ENCODE peak calls at places on chromosomes 3 and 15, in nine cellular contexts. One of them, this sample, is unnamed.

GRCh38 chr15:36053746-36054145 is 507.8 kb upstream of the DPH6 start:
- DNase-seq in endodermal cell: no peak
- DNase-seq in RKO: no peak
- DNase-seq in NCI-H1930: no peak
- DNase-seq in SHP77: no peak
- DNase-seq in foreskin fibroblast: peak
- DNase-seq in effector CD4-positive, alpha-beta T cell: no peak
- DNase-seq in stromal cell of bone marrow: no peak
- DNase-seq in HEK293T: no peak
- DNase-seq in this sample: no peak

GRCh38 chr15:92637621-92638020 is 18.0 kb downstream of the FAM174B start:
- DNase-seq in endodermal cell: peak
- DNase-seq in RKO: no peak
- DNase-seq in NCI-H1930: no peak
- DNase-seq in SHP77: no peak
- DNase-seq in foreskin fibroblast: no peak
- DNase-seq in effector CD4-positive, alpha-beta T cell: no peak
- DNase-seq in stromal cell of bone marrow: no peak
- DNase-seq in HEK293T: no peak
- DNase-seq in this sample: no peak

GRCh38 chr3:49461443-49462171 is 8.5 kb upstream of the DAG1 start:
- DNase-seq in endodermal cell: peak
- DNase-seq in RKO: no peak
- DNase-seq in NCI-H1930: no peak
- DNase-seq in SHP77: no peak
- DNase-seq in foreskin fibroblast: peak
- DNase-seq in effector CD4-positive, alpha-beta T cell: no peak
- DNase-seq in stromal cell of bone marrow: no peak
- DNase-seq in HEK293T: no peak
- DNase-seq in this sample: no peak

GRCh38 chr3:81435050-81435449 is 326.4 kb downstream of the GBE1 start:
- DNase-seq in endodermal cell: no peak
- DNase-seq in RKO: no peak
- DNase-seq in NCI-H1930: no peak
- DNase-seq in SHP77: no peak
- DNase-seq in foreskin fibroblast: no peak
- DNase-seq in effector CD4-positive, alpha-beta T cell: no peak
- DNase-seq in stromal cell of bone marrow: no peak
- DNase-seq in HEK293T: no peak
- DNase-seq in this sample: no peak

GRCh38 chr3:15536856-15537255 is 15.3 kb upstream of the COLQ start:
- DNase-seq in endodermal cell: no peak
- DNase-seq in RKO: no peak
- DNase-seq in NCI-H1930: no peak
- DNase-seq in SHP77: no peak
- DNase-seq in foreskin fibroblast: no peak
- DNase-seq in effector CD4-positive, alpha-beta T cell: no peak
- DNase-seq in stromal cell of bone marrow: no peak
- DNase-seq in HEK293T: no peak
- DNase-seq in this sample: no peak

GRCh38 chr3:116417151-116417550 is 28.1 kb downstream of the LSAMP start:
- DNase-seq in endodermal cell: no peak
- DNase-seq in RKO: no peak
- DNase-seq in NCI-H1930: no peak
- DNase-seq in SHP77: no peak
- DNase-seq in foreskin fibroblast: no peak
- DNase-seq in effector CD4-positive, alpha-beta T cell: no peak
- DNase-seq in stromal cell of bone marrow: no peak
- DNase-seq in HEK293T: no peak
- DNase-seq in this sample: no peak

GRCh38 chr3:60909526-60909925 is 341.7 kb downstream of the FHIT start:
- DNase-seq in endodermal cell: no peak
- DNase-seq in RKO: no peak
- DNase-seq in NCI-H1930: no peak
- DNase-seq in SHP77: no peak
- DNase-seq in foreskin fibroblast: no peak
- DNase-seq in effector CD4-positive, alpha-beta T cell: no peak
- DNase-seq in stromal cell of bone marrow: no peak
- DNase-seq in HEK293T: no peak
- DNase-seq in this sample: no peak

GRCh38 chr15:26443321-26443720 is 329.5 kb downstream of the GABRB3 start:
- DNase-seq in endodermal cell: no peak
- DNase-seq in RKO: no peak
- DNase-seq in NCI-H1930: no peak
- DNase-seq in SHP77: no peak
- DNase-seq in foreskin fibroblast: no peak
- DNase-seq in effector CD4-positive, alpha-beta T cell: no peak
- DNase-seq in stromal cell of bone marrow: no peak
- DNase-seq in HEK293T: no peak
- DNase-seq in this sample: no peak

GRCh38 chr3:99246010-99246654 is 344.6 kb upstream of the DCBLD2 start:
- DNase-seq in endodermal cell: no peak
- DNase-seq in RKO: no peak
- DNase-seq in NCI-H1930: no peak
- DNase-seq in SHP77: no peak
- DNase-seq in foreskin fibroblast: peak
- DNase-seq in effector CD4-positive, alpha-beta T cell: no peak
- DNase-seq in stromal cell of bone marrow: no peak
- DNase-seq in HEK293T: no peak
- DNase-seq in this sample: no peak